ENCODE peak calls at places on chromosomes 16 and 17, in seven cellular contexts. One of them, this sample, is unnamed.

GRCh38 chr16:81645303-81645702 is 133.8 kb upstream of the PLCG2 start:
- DNase-seq in CD4-positive, alpha-beta T cell: no peak
- DNase-seq in MCF 10A: peak
- DNase-seq in B cell: no peak
- DNase-seq in Calu3: no peak
- DNase-seq in CD8-positive, alpha-beta T cell: no peak
- DNase-seq in GM12864: no peak
- DNase-seq in this sample: peak

GRCh38 chr17:28579526-28579925 is 2.8 kb upstream of the ALDOC start:
- DNase-seq in CD4-positive, alpha-beta T cell: no peak
- DNase-seq in MCF 10A: no peak
- DNase-seq in B cell: no peak
- DNase-seq in Calu3: no peak
- DNase-seq in CD8-positive, alpha-beta T cell: no peak
- DNase-seq in GM12864: no peak
- DNase-seq in this sample: no peak

GRCh38 chr17:28928061-28928460 is 23.3 kb downstream of the PHF12 start:
- DNase-seq in CD4-positive, alpha-beta T cell: no peak
- DNase-seq in MCF 10A: peak
- DNase-seq in B cell: no peak
- DNase-seq in Calu3: peak
- DNase-seq in CD8-positive, alpha-beta T cell: peak
- DNase-seq in GM12864: no peak
- DNase-seq in this sample: peak

GRCh38 chr16:1933097-1933661 is 9.8 kb downstream of the MSRB1 start:
- DNase-seq in CD4-positive, alpha-beta T cell: no peak
- DNase-seq in MCF 10A: no peak
- DNase-seq in B cell: no peak
- DNase-seq in Calu3: no peak
- DNase-seq in CD8-positive, alpha-beta T cell: no peak
- DNase-seq in GM12864: no peak
- DNase-seq in this sample: no peak

GRCh38 chr16:77991701-77992100 is 30.6 kb upstream of the CLEC3A start:
- DNase-seq in CD4-positive, alpha-beta T cell: no peak
- DNase-seq in MCF 10A: peak
- DNase-seq in B cell: no peak
- DNase-seq in Calu3: no peak
- DNase-seq in CD8-positive, alpha-beta T cell: no peak
- DNase-seq in GM12864: no peak
- DNase-seq in this sample: no peak

GRCh38 chr17:80531400-80531799 is 13.2 kb upstream of the RPTOR start:
- DNase-seq in CD4-positive, alpha-beta T cell: no peak
- DNase-seq in MCF 10A: no peak
- DNase-seq in B cell: no peak
- DNase-seq in Calu3: no peak
- DNase-seq in CD8-positive, alpha-beta T cell: no peak
- DNase-seq in GM12864: no peak
- DNase-seq in this sample: no peak

GRCh38 chr17:79618383-79619067 is 7.7 kb upstream of the RBFOX3 start:
- DNase-seq in CD4-positive, alpha-beta T cell: no peak
- DNase-seq in MCF 10A: no peak
- DNase-seq in B cell: no peak
- DNase-seq in Calu3: no peak
- DNase-seq in CD8-positive, alpha-beta T cell: no peak
- DNase-seq in GM12864: no peak
- DNase-seq in this sample: no peak

GRCh38 chr16:67842509-67843342 is 606 bp downstream of the THAP11 start:
- DNase-seq in CD4-positive, alpha-beta T cell: peak
- DNase-seq in MCF 10A: peak
- DNase-seq in B cell: peak
- DNase-seq in Calu3: peak
- DNase-seq in CD8-positive, alpha-beta T cell: peak
- DNase-seq in GM12864: no peak
- DNase-seq in this sample: no peak

GRCh38 chr16:369866-370436 is 387 bp downstream of the MRPL28 start:
- DNase-seq in CD4-positive, alpha-beta T cell: no peak
- DNase-seq in MCF 10A: peak
- DNase-seq in B cell: peak
- DNase-seq in Calu3: no peak
- DNase-seq in CD8-positive, alpha-beta T cell: no peak
- DNase-seq in GM12864: no peak
- DNase-seq in this sample: no peak

GRCh38 chr17:29569245-29569950 is 897 bp downstream of the TP53I13 start:
- DNase-seq in CD4-positive, alpha-beta T cell: no peak
- DNase-seq in MCF 10A: no peak
- DNase-seq in B cell: no peak
- DNase-seq in Calu3: no peak
- DNase-seq in CD8-positive, alpha-beta T cell: no peak
- DNase-seq in GM12864: no peak
- DNase-seq in this sample: peak

GRCh38 chr17:13419676-13420075 is 182.1 kb downstream of the HS3ST3A1 start:
- DNase-seq in CD4-positive, alpha-beta T cell: no peak
- DNase-seq in MCF 10A: no peak
- DNase-seq in B cell: no peak
- DNase-seq in Calu3: no peak
- DNase-seq in CD8-positive, alpha-beta T cell: no peak
- DNase-seq in GM12864: no peak
- DNase-seq in this sample: no peak

GRCh38 chr17:21201302-21201602 is 12.7 kb downstream of the TMEM11 start:
- DNase-seq in CD4-positive, alpha-beta T cell: no peak
- DNase-seq in MCF 10A: peak
- DNase-seq in B cell: no peak
- DNase-seq in Calu3: no peak
- DNase-seq in CD8-positive, alpha-beta T cell: no peak
- DNase-seq in GM12864: no peak
- DNase-seq in this sample: peak

GRCh38 chr16:13873835-13874438 is 46.0 kb upstream of the ERCC4 start:
- DNase-seq in CD4-positive, alpha-beta T cell: no peak
- DNase-seq in MCF 10A: peak
- DNase-seq in B cell: no peak
- DNase-seq in Calu3: peak
- DNase-seq in CD8-positive, alpha-beta T cell: no peak
- DNase-seq in GM12864: no peak
- DNase-seq in this sample: peak

DNA sequence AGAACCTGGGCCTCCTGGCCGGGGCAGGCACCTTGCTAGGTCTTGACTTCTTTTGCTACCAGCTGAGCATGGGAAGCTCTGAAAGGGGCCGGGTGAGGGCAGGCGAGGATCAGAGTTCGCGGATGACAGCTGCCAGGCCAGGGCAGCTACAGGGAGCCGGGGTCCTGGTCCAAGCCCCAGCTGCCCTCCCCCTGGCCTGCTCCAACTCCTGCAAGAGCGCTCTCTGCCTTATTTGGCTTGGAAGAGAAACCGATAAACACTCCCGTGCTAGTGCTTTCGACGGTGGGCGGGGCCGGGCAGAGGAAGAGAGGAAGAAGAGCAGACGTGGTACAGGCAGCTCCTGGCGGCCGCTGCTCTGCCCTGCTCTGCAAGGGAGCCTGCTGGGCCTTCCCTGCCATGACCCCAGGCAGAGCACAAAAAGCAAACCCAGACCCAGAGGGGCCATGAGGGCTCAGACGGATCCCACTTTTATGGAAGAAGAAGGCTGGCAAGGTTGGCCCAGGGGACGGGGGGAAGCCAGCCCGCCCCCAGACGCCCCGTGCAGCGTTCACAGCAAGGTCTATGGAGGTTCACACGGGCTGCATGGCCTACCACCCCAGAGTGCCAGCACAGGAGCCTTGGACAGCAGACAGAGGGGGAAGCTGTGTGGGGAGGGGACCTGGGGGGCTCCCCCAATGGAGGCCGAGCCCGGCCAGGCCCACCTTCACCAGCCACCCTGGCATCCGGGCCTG is 25.6 kb downstream of the PIEZO1 start:
- DNase-seq in CD4-positive, alpha-beta T cell: peak
- DNase-seq in MCF 10A: no peak
- DNase-seq in B cell: peak
- DNase-seq in Calu3: no peak
- DNase-seq in CD8-positive, alpha-beta T cell: no peak
- DNase-seq in GM12864: no peak
- DNase-seq in this sample: no peak
- TF ChIP-seq CTCF in CD4-positive, alpha-beta T cell: no peak
- TF ChIP-seq CTCF in MCF 10A: no peak
- TF ChIP-seq CTCF in B cell: no peak
- TF ChIP-seq CTCF in Calu3: no peak
- TF ChIP-seq CTCF in CD8-positive, alpha-beta T cell: no peak
- TF ChIP-seq CTCF in GM12864: no peak
- TF ChIP-seq CTCF in this sample: no peak

GRCh38 chr16:5502467-5502869 is 404.9 kb upstream of the EEF2KMT start:
- DNase-seq in CD4-positive, alpha-beta T cell: no peak
- DNase-seq in MCF 10A: no peak
- DNase-seq in B cell: no peak
- DNase-seq in Calu3: peak
- DNase-seq in CD8-positive, alpha-beta T cell: no peak
- DNase-seq in GM12864: no peak
- DNase-seq in this sample: no peak
- TF ChIP-seq CTCF in CD4-positive, alpha-beta T cell: no peak
- TF ChIP-seq CTCF in MCF 10A: no peak
- TF ChIP-seq CTCF in B cell: no peak
- TF ChIP-seq CTCF in Calu3: peak
- TF ChIP-seq CTCF in CD8-positive, alpha-beta T cell: no peak
- TF ChIP-seq CTCF in GM12864: peak
- TF ChIP-seq CTCF in this sample: no peak

GRCh38 chr17:57852955-57853328 is 3.1 kb upstream of the MRPS23 start:
- DNase-seq in CD4-positive, alpha-beta T cell: no peak
- DNase-seq in MCF 10A: no peak
- DNase-seq in B cell: no peak
- DNase-seq in Calu3: no peak
- DNase-seq in CD8-positive, alpha-beta T cell: no peak
- DNase-seq in GM12864: no peak
- DNase-seq in this sample: no peak

GRCh38 chr17:57853695-57854094 is 3.9 kb upstream of the MRPS23 start:
- DNase-seq in CD4-positive, alpha-beta T cell: no peak
- DNase-seq in MCF 10A: peak
- DNase-seq in B cell: no peak
- DNase-seq in Calu3: no peak
- DNase-seq in CD8-positive, alpha-beta T cell: no peak
- DNase-seq in GM12864: no peak
- DNase-seq in this sample: no peak

GRCh38 chr17:57852041-57852954 is 2.5 kb upstream of the MRPS23 start:
- DNase-seq in CD4-positive, alpha-beta T cell: no peak
- DNase-seq in MCF 10A: no peak
- DNase-seq in B cell: no peak
- DNase-seq in Calu3: no peak
- DNase-seq in CD8-positive, alpha-beta T cell: no peak
- DNase-seq in GM12864: no peak
- DNase-seq in this sample: no peak

GRCh38 chr17:57849163-57849873 is 526 bp downstream of the MRPS23 start:
- DNase-seq in CD4-positive, alpha-beta T cell: no peak
- DNase-seq in MCF 10A: no peak
- DNase-seq in B cell: no peak
- DNase-seq in Calu3: no peak
- DNase-seq in CD8-positive, alpha-beta T cell: no peak
- DNase-seq in GM12864: no peak
- DNase-seq in this sample: no peak

DNA sequence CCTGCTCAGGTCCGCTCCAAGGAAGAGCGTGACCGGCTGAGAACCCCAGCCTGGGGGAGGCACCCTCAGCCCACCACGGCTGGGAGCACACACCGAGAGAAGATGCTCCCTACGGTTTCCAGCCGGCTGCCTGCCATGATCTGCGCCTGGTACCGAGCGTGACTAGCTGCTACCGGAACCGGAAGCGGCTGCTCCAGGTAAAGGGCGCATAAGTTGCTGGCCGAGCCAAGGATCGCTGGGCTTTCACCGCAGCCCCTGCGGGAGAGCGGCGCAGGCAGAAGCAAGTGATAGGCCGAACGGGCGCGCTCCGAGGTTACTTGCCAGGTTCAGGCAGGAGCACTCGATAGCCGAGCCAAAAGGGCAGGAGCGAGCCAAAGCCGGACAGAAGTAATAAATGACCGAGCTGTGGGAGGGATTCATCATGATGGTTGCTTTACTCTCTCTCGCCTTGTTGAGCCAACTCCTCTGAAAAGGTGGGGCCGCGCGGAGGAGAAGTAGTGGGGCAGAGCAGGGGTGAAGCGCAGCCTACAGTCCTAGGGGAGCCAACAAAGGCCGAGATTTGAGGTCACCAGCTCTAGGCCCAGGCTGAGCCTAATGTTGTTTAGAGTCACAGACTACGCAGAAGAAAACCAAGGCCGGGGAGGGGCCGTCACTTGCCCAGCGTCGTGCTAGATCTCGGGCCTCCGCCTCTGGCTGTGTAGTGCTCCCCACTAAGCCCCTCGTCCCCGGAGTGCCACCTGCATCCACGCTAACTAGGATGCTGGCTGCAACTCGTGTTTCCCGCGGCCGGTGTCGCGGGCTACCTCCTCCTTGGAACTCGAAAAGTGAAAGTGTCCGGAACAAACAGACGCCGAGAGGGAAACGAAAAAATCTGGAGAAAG is at the start of gene MRPS23:
- DNase-seq in CD4-positive, alpha-beta T cell: peak
- DNase-seq in MCF 10A: peak
- DNase-seq in B cell: peak
- DNase-seq in Calu3: peak
- DNase-seq in CD8-positive, alpha-beta T cell: peak
- DNase-seq in GM12864: peak
- DNase-seq in this sample: peak
- TF ChIP-seq CTCF in CD4-positive, alpha-beta T cell: no peak
- TF ChIP-seq CTCF in MCF 10A: no peak
- TF ChIP-seq CTCF in B cell: no peak
- TF ChIP-seq CTCF in Calu3: no peak
- TF ChIP-seq CTCF in CD8-positive, alpha-beta T cell: no peak
- TF ChIP-seq CTCF in GM12864: no peak
- TF ChIP-seq CTCF in this sample: no peak

GRCh38 chr17:17109896-17110295 is 67.6 kb downstream of the MPRIP start:
- DNase-seq in CD4-positive, alpha-beta T cell: peak
- DNase-seq in MCF 10A: peak
- DNase-seq in B cell: peak
- DNase-seq in Calu3: peak
- DNase-seq in CD8-positive, alpha-beta T cell: peak
- DNase-seq in GM12864: no peak
- DNase-seq in this sample: peak

GRCh38 chr17:17110520-17110919 is 68.3 kb downstream of the MPRIP start:
- DNase-seq in CD4-positive, alpha-beta T cell: no peak
- DNase-seq in MCF 10A: no peak
- DNase-seq in B cell: no peak
- DNase-seq in Calu3: no peak
- DNase-seq in CD8-positive, alpha-beta T cell: no peak
- DNase-seq in GM12864: no peak
- DNase-seq in this sample: no peak

GRCh38 chr17:17108681-17109049 is 66.4 kb downstream of the MPRIP start:
- DNase-seq in CD4-positive, alpha-beta T cell: no peak
- DNase-seq in MCF 10A: no peak
- DNase-seq in B cell: peak
- DNase-seq in Calu3: no peak
- DNase-seq in CD8-positive, alpha-beta T cell: no peak
- DNase-seq in GM12864: no peak
- DNase-seq in this sample: no peak

GRCh38 chr17:17107891-17108680 is 65.8 kb downstream of the MPRIP start:
- DNase-seq in CD4-positive, alpha-beta T cell: no peak
- DNase-seq in MCF 10A: peak
- DNase-seq in B cell: no peak
- DNase-seq in Calu3: peak
- DNase-seq in CD8-positive, alpha-beta T cell: no peak
- DNase-seq in GM12864: no peak
- DNase-seq in this sample: no peak

DNA sequence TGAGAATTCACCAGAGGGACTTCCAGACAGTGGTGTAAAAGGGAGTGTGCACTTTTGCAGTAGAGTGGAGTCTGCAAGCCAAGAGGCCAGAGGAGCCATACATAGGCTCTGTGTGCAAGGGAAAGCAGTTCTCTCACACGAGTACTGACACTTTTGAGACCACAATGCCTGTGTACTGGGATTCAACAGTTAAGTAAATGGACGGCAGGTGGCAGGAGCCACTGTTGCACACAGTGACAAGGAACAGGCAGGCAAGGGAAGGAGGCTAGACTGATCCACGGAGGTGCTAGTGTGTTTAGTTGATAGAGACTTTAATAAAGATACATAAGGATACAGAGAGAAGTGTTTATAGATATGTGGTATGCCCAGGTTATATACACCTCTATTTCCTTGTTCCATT is 67.0 kb downstream of the MPRIP start:
- DNase-seq in CD4-positive, alpha-beta T cell: no peak
- DNase-seq in MCF 10A: peak
- DNase-seq in B cell: no peak
- DNase-seq in Calu3: no peak
- DNase-seq in CD8-positive, alpha-beta T cell: no peak
- DNase-seq in GM12864: no peak
- DNase-seq in this sample: no peak
- TF ChIP-seq CTCF in CD4-positive, alpha-beta T cell: no peak
- TF ChIP-seq CTCF in MCF 10A: peak
- TF ChIP-seq CTCF in B cell: no peak
- TF ChIP-seq CTCF in Calu3: no peak
- TF ChIP-seq CTCF in CD8-positive, alpha-beta T cell: no peak
- TF ChIP-seq CTCF in GM12864: no peak
- TF ChIP-seq CTCF in this sample: peak

This sample was measured in bronchial epithelial cell.